ENCODE peak calls at places on chromosomes 6 and 20, in seven cellular contexts. X, T, G, A, I, K and J are unnamed samples.

GRCh38 chr6:121309768-121310473 is 24.4 kb downstream of the TBC1D32 start:
- DNase-seq in X (peak; percentile 93), T (no peak), G (no peak), A (no peak), I (no peak), K (no peak), J (no peak)

GRCh38 chr6:142551145-142551811 is 249.5 kb downstream of the ADGRG6 start:
- DNase-seq in X (peak; percentile 75), T (no peak), G (peak; percentile 41), A (no peak), I (no peak), K (no peak), J (peak; percentile 83)

GRCh38 chr20:48457261-48458002 is 370.4 kb downstream of the PREX1 start:
- DNase-seq in X (no peak), T (no peak), G (no peak), A (no peak), I (peak; percentile 77), K (no peak), J (no peak)

GRCh38 chr6:57173056-57173885 is 1.1 kb downstream of the BAG2 start:
- DNase-seq in X (peak; percentile 22), T (no peak), G (peak; percentile 60), A (no peak), I (peak; percentile 29), K (no peak), J (peak; percentile 13)

GRCh38 chr6:68826501-68826900 is 191.4 kb downstream of the ADGRB3 start:
- DNase-seq in X (no peak), T (no peak), G (peak; percentile 53), A (no peak), I (no peak), K (no peak), J (no peak)

GRCh38 chr6:46221221-46221793 is 50.5 kb upstream of the ENPP5 start:
- DNase-seq in X (peak; percentile 31), T (peak; percentile 15), G (peak; percentile 52), A (no peak), I (peak; percentile 71), K (peak; percentile 41), J (peak; percentile 49)

GRCh38 chr6:165055231-165055630 is 254.2 kb downstream of the C6orf118 start:
- DNase-seq in X (peak; percentile 35), T (no peak), G (peak; percentile 49), A (no peak), I (peak; percentile 39), K (no peak), J (peak; percentile 16)

GRCh38 chr6:126581316-126581715 is 241.4 kb downstream of the CENPW start:
- DNase-seq in X (no peak), T (no peak), G (no peak), A (no peak), I (no peak), K (no peak), J (no peak)

GRCh38 chr6:111417181-111417585 is 65.8 kb downstream of the REV3L start:
- DNase-seq in X (no peak), T (no peak), G (peak; percentile 56), A (no peak), I (peak; percentile 82), K (no peak), J (no peak)